ENCODE peak calls at places on chromosomes 2 and 18, in four cellular contexts. H is suprapubic skin, T is progenitor cell of endocrine pancreas, F is AG09309. X is an unnamed sample.

GRCh38 chr2:215702116-215702905 is 266.4 kb upstream of the FN1 start:
- DNase-seq in T (no peak), H (no peak), F (no peak), X (no peak)

GRCh38 chr18:11994708-11995444 is 13.6 kb downstream of the IMPA2 start:
- DNase-seq in H (no peak), T (no peak), F (no peak), X (no peak)

GRCh38 chr2:216202602-216203250 is 93.6 kb downstream of the XRCC5 start:
- DNase-seq in T (no peak), H (no peak), F (no peak), X (no peak)

GRCh38 chr2:192307530-192307929 is 112.8 kb upstream of the TMEFF2 start:
- DNase-seq in T (no peak), F (no peak), H (no peak), X (no peak)

GRCh38 chr2:120419073-120419472 is 73.1 kb downstream of the INHBB start:
- DNase-seq in H (no peak), F (no peak), T (no peak), X (no peak)

GRCh38 chr2:137696916-137697315 is 267.4 kb upstream of the HNMT start:
- DNase-seq in F (no peak), H (no peak), T (no peak), X (no peak)

GRCh38 chr2:5798083-5798482 is 105.9 kb downstream of the SOX11 start:
- DNase-seq in H (no peak), F (no peak), T (no peak), X (no peak)

GRCh38 chr2:194896871-194897270 is 760.2 kb upstream of the SLC39A10 start:
- DNase-seq in T (no peak), F (no peak), H (no peak), X (no peak)

GRCh38 chr18:34467059-34467458 is 242.3 kb upstream of the NOL4 start:
- DNase-seq in F (no peak), T (no peak), H (no peak), X (no peak)

GRCh38 chr18:75364512-75364911 is 63.0 kb downstream of the SMIM21 start:
- DNase-seq in T (no peak), F (no peak), H (no peak), X (no peak)

GRCh38 chr2:129812071-129812470 is 167.4 kb upstream of the RAB6C start:
- DNase-seq in F (no peak), H (no peak), T (no peak), X (no peak)

GRCh38 chr2:147865560-147865959 is 20.7 kb downstream of the ACVR2A start:
- DNase-seq in F (no peak), H (no peak), T (no peak), X (no peak)

GRCh38 chr2:11133238-11133935 is 21.9 kb upstream of the SLC66A3 start:
- DNase-seq in H (no peak), T (no peak), F (no peak), X (no peak)

GRCh38 chr2:98757904-98758421 is 27.0 kb upstream of the MGAT4A start:
- DNase-seq in F (peak), T (no peak), H (no peak), X (peak)

GRCh38 chr2:191167766-191168165 is 17.0 kb upstream of the STAT4 start:
- DNase-seq in F (peak), T (no peak), H (no peak), X (peak)

GRCh38 chr2:181054843-181055242 is 74.4 kb downstream of the UBE2E3 start:
- DNase-seq in T (no peak), H (no peak), F (no peak), X (no peak)

GRCh38 chr18:43758734-43759133 is 481.4 kb upstream of the SYT4 start:
- DNase-seq in F (no peak), H (no peak), T (no peak), X (no peak)

GRCh38 chr2:171470129-171470528 is 36.1 kb downstream of the DCAF17 start:
- DNase-seq in F (no peak), T (no peak), H (no peak), X (no peak)

GRCh38 chr18:2848879-2849254 is 2.1 kb downstream of the EMILIN2 start:
- DNase-seq in H (no peak), F (no peak), T (no peak), X (no peak)

GRCh38 chr2:16006537-16007166 is 66.3 kb downstream of the MYCN start:
- DNase-seq in T (no peak), H (no peak), F (no peak), X (no peak)

GRCh38 chr2:181300600-181301291 is 156.4 kb upstream of the ITGA4 start:
- DNase-seq in H (no peak), F (no peak), T (no peak), X (no peak)

GRCh38 chr2:161208527-161209139 is 48.4 kb downstream of the TANK start:
- DNase-seq in T (no peak), H (no peak), F (peak), X (peak)

GRCh38 chr2:85420743-85421705 is 2.5 kb downstream of the SH2D6 start:
- DNase-seq in F (no peak), H (peak), T (peak), X (no peak)

GRCh38 chr2:144456680-144457079 is 63.2 kb downstream of the ZEB2 start:
- DNase-seq in F (peak), T (no peak), H (no peak), X (peak)

GRCh38 chr18:45291616-45292612 is 323.4 kb upstream of the SLC14A2 start:
- DNase-seq in T (no peak), H (no peak), F (peak), X (no peak)

GRCh38 chr18:9961031-9961430 is 47.2 kb downstream of the VAPA start:
- DNase-seq in H (no peak), F (no peak), T (no peak), X (no peak)

GRCh38 chr2:190679813-190680591 is 31.1 kb downstream of the NAB1 start:
- DNase-seq in H (no peak), F (no peak), T (peak), X (no peak)

GRCh38 chr2:130842770-130843169 is 6.1 kb downstream of the ARHGEF4 start:
- DNase-seq in T (no peak), F (no peak), H (no peak), X (no peak)

GRCh38 chr2:125405816-125406215 is 1250.1 kb upstream of the GYPC start:
- DNase-seq in T (no peak), F (peak), H (no peak), X (peak)

GRCh38 chr2:241330616-241330981 is 14.9 kb downstream of the SEPTIN2 start:
- DNase-seq in T (no peak), H (no peak), F (no peak), X (no peak)

GRCh38 chr2:212811946-212812345 is 273.3 kb upstream of the ERBB4 start:
- DNase-seq in F (no peak), T (no peak), H (no peak), X (no peak)

GRCh38 chr2:33267043-33267442 is 209.4 kb upstream of the RASGRP3 start:
- DNase-seq in T (no peak), H (no peak), F (no peak), X (no peak)

GRCh38 chr2:219230201-219230540 is 565 bp downstream of the ANKZF1 start:
- DNase-seq in H (no peak), F (no peak), T (no peak), X (no peak)

GRCh38 chr2:80642465-80642864 is 337.9 kb upstream of the LRRTM1 start:
- DNase-seq in H (no peak), F (no peak), T (no peak), X (no peak)

GRCh38 chr18:43692291-43692690 is 415.0 kb upstream of the SYT4 start:
- DNase-seq in H (no peak), T (no peak), F (no peak), X (no peak)

GRCh38 chr2:149737882-149738281 is 150.3 kb upstream of the MMADHC start:
- DNase-seq in T (no peak), H (no peak), F (no peak), X (no peak)

GRCh38 chr18:34219651-34220050 is 5.1 kb downstream of the NOL4 start:
- DNase-seq in F (no peak), H (no peak), T (no peak), X (no peak)

GRCh38 chr2:217360111-217360510 is 500.2 kb upstream of the TNP1 start:
- DNase-seq in H (no peak), F (no peak), T (no peak), X (no peak)

GRCh38 chr18:48711651-48712486 is 173.0 kb downstream of the CTIF start:
- DNase-seq in H (no peak), T (peak), F (no peak), X (no peak)

GRCh38 chr2:39436592-39437521 is at the start of gene MAP4K3:
- DNase-seq in H (peak), F (peak), T (peak), X (peak)

DNA sequence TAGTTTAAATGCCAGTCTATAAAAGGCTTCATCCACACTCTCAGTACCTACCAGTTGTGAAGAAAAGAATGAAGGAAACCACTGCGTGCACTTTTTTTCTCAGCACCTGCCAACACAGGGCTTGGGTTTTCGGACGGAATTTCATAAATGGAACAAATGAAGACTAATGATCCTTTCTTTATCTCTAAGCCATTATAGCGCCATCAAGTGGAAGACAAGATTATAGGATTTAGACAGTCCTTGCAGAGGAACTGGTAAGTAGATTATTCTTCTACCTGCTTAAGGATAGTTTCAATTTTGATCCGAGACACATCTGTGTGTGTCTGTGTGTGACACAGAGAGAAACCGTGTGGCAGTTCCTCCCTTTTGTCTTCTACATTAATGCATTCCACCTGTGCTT is 245.6 kb downstream of the NRXN1 start:
- DNase-seq in T (no peak), F (no peak), H (no peak), X (no peak)
- TF ChIP-seq CTCF in T (no peak), F (no peak), H (no peak), X (no peak)

GRCh38 chr18:51197661-51198424 is at the start of gene MEX3C:
- DNase-seq in H (peak), F (peak), T (peak), X (peak)
- TF ChIP-seq CTCF in H (peak), F (peak), T (peak), X (peak)

GRCh38 chr2:237171396-237171795 is 85.7 kb downstream of the COPS8 start:
- DNase-seq in T (no peak), F (peak), H (no peak), X (peak)
- TF ChIP-seq CTCF in T (no peak), F (peak), H (no peak), X (peak)

GRCh38 chr2:113192459-113193100 is 18.8 kb downstream of the PSD4 start:
- DNase-seq in H (no peak), F (no peak), T (no peak), X (no peak)
- TF ChIP-seq CTCF in H (no peak), F (no peak), T (no peak), X (no peak)

GRCh38 chr2:207051345-207051959 is 112.1 kb downstream of the CPO start:
- DNase-seq in T (no peak), H (no peak), F (no peak), X (no peak)
- TF ChIP-seq CTCF in T (no peak), H (no peak), F (no peak), X (no peak)

GRCh38 chr2:1868683-1869141 is 124.4 kb upstream of the PXDN start:
- DNase-seq in F (no peak), H (no peak), T (no peak), X (no peak)

GRCh38 chr2:1871171-1871570 is 126.9 kb upstream of the PXDN start:
- DNase-seq in T (no peak), F (no peak), H (no peak), X (no peak)

GRCh38 chr2:1867141-1867540 is 122.8 kb upstream of the PXDN start:
- DNase-seq in H (no peak), F (no peak), T (no peak), X (no peak)

GRCh38 chr2:1869987-1870386 is 125.7 kb upstream of the PXDN start:
- DNase-seq in T (no peak), H (no peak), F (no peak), X (no peak)

GRCh38 chr2:1869248-1869647 is 124.9 kb upstream of the PXDN start:
- DNase-seq in H (no peak), T (no peak), F (no peak), X (no peak)
- TF ChIP-seq CTCF in H (no peak), T (no peak), F (no peak), X (no peak)